ENCODE peak calls at places on chromosome 18, in five cellular contexts. A, O, X, B and F are unnamed samples. For H3K36me3, the result is how much of the 10 kb centered on the place peaks cover.

GRCh38 chr18:49967171-49967570 is 153.8 kb upstream of the ACAA2 start:
- DNase-seq in B (no peak), O (no peak), X (no peak), A (no peak), F (no peak)

GRCh38 chr18:67300498-67300897 is 216.0 kb downstream of the DSEL start:
- DNase-seq in X (no peak), A (no peak), B (no peak), O (peak), F (no peak)

GRCh38 chr18:21179590-21180220 is 62.3 kb upstream of the GREB1L start:
- DNase-seq in A (no peak), O (peak), B (no peak), X (peak), F (peak)

GRCh38 chr18:54251606-54252400 is 17.5 kb upstream of the POLI start:
- DNase-seq in X (no peak), A (no peak), O (no peak), B (no peak), F (no peak)

GRCh38 chr18:8602040-8602439 is 7.2 kb upstream of the RAB12 start:
- DNase-seq in O (no peak), B (no peak), X (no peak), A (no peak), F (no peak)

GRCh38 chr18:23593720-23594119 is 7.4 kb upstream of the NPC1 start:
- DNase-seq in B (no peak), A (no peak), O (no peak), X (no peak), F (no peak)

GRCh38 chr18:7116001-7116831 is 1.4 kb downstream of the LAMA1 start:
- DNase-seq in A (no peak), O (no peak), X (peak), B (no peak), F (no peak)

GRCh38 chr18:1668284-1668683 is 763.6 kb downstream of the ADCYAP1 start:
- DNase-seq in B (no peak), A (no peak), O (no peak), X (no peak), F (no peak)

GRCh38 chr18:3710712-3711269 is 260.8 kb downstream of the TGIF1 start:
- DNase-seq in O (peak), X (peak), B (peak), A (peak), F (peak)

GRCh38 chr18:60910534-60910933 is 422.7 kb upstream of the CDH20 start:
- DNase-seq in O (no peak), X (peak), B (no peak), A (no peak), F (no peak)

GRCh38 chr18:48934708-48935432 is 15.9 kb downstream of the SMAD7 start:
- DNase-seq in X (peak), A (peak), B (peak), O (peak), F (no peak)

GRCh38 chr18:42883177-42883576 is 232.3 kb downstream of the RIT2 start:
- DNase-seq in X (no peak), B (no peak), A (no peak), O (no peak), F (no peak)

GRCh38 chr18:21490745-21491144 is 109.8 kb downstream of the ESCO1 start:
- DNase-seq in B (no peak), O (no peak), A (no peak), X (no peak), F (no peak)

GRCh38 chr18:43590182-43590903 is 313.1 kb upstream of the SYT4 start:
- DNase-seq in B (peak), A (peak), X (no peak), O (no peak), F (no peak)

GRCh38 chr18:55086931-55087330 is 127.7 kb upstream of the CCDC68 start:
- DNase-seq in A (no peak), O (no peak), B (no peak), X (no peak), F (no peak)

GRCh38 chr18:41744664-41745063 is 210.4 kb upstream of the PIK3C3 start:
- DNase-seq in O (no peak), B (no peak), X (no peak), A (no peak), F (no peak)

GRCh38 chr18:75654928-75655745 is 227.6 kb upstream of the SMIM21 start:
- DNase-seq in A (no peak), X (peak), O (no peak), B (no peak), F (peak)

GRCh38 chr18:77376043-77376732 is 126.5 kb downstream of the GALR1 start:
- DNase-seq in X (peak), O (no peak), A (no peak), B (no peak), F (no peak)

GRCh38 chr18:50051288-50051687 is 143.7 kb downstream of the MYO5B start:
- DNase-seq in X (no peak), A (no peak), B (no peak), O (no peak), F (no peak)

GRCh38 chr18:34158881-34159690 is 65.6 kb downstream of the NOL4 start:
- DNase-seq in A (peak), O (no peak), B (peak), X (peak), F (peak)

GRCh38 chr18:53991202-53991601 is 233.3 kb downstream of the MBD2 start:
- DNase-seq in O (no peak), X (no peak), A (no peak), B (no peak), F (no peak)

GRCh38 chr18:31317860-31318259 is at the start of gene DSG1:
- DNase-seq in O (no peak), X (no peak), A (no peak), B (no peak), F (no peak)
- H3K36me3 ChIP-seq in O (under half), X (under half), A (under half), B (under half), F (under half)

GRCh38 chr18:13726228-13726971 is at the start of the genes FAM210A and RNMT:
- DNase-seq in B (peak), O (peak), X (peak), A (peak), F (peak)
- H3K36me3 ChIP-seq in B (under half), O (under half), X (under half), A (under half), F (under half)

DNA sequence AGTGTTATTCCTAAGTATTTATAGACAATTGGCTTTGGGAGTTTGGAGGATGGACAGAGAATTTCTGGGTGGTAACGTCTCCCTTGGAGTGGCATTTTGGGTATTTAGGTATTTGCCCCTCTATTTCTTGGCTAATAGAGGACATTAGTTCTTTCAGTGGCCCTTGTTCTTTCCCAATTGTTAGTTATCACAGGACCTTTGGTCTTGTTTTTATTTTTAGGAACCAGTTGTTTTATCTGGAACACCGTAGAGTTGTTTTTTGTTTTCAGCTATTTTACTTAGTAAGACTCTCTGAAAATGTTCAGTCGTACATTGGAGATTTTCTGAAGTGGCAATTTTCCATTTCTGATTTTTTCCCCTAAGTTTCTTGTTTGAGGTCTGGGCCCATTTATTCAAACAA is 40.5 kb upstream of the TNFRSF11A start:
- DNase-seq in A (no peak), B (no peak), X (no peak), O (no peak), F (no peak)
- H3K36me3 ChIP-seq in A (under half), B (under half), X (under half), O (under half), F (under half)

GRCh38 chr18:63342206-63342605 is 22.6 kb upstream of the BCL2 start:
- DNase-seq in O (peak), B (no peak), X (peak), A (no peak), F (peak)

GRCh38 chr18:63346031-63346430 is 21.0 kb downstream of the KDSR start:
- DNase-seq in A (no peak), X (peak), B (no peak), O (no peak), F (peak)

GRCh38 chr18:63344918-63345317 is 22.1 kb downstream of the KDSR start:
- DNase-seq in B (no peak), X (no peak), A (no peak), O (no peak), F (no peak)

GRCh38 chr18:63346471-63347183 is 20.4 kb downstream of the KDSR start:
- DNase-seq in X (peak), A (no peak), O (no peak), B (no peak), F (no peak)

DNA sequence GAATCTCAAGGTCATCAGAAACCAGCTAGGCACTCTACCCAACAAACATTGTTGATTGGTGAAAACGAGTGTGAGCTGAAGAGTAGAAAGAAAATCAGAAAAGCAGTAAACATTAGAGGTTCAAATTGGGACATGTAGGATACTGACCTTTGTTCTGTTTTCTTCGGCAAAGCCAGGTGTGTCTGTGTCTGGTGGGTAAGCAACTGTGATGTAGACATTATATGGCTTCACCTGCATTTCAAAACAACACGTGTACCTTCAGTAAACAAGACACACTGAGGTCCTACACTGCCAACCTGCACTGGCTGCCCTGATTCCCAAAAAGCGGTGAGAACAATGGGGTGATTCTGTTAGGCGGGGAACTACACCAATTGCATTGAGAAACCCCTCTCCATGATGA is 22.7 kb downstream of the KDSR start:
- DNase-seq in X (no peak), B (no peak), O (no peak), A (no peak), F (no peak)
- H3K36me3 ChIP-seq in X (under half), B (half or more), O (under half), A (half or more), F (under half)

DNA sequence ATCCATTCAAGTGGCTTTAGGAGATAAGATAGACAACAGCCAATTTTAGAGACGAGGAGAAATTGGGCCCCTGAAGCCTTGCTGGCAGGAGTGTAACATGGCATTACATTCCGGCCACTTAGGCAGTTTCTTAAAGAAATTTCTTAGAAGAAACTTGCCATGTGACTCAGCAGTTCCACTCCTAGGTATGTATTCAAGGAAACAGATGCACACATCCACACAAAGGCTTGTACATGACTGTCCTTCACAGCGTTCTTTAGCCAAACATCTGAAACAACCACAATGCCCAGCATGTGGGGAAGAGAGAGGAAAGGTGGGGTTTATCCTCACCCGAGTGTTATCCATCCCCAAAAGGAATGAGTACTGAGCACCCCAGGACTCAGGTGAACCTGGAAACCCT is 107.1 kb downstream of the NFATC1 start:
- DNase-seq in A (peak), B (no peak), X (no peak), O (no peak), F (no peak)
- H3K36me3 ChIP-seq in A (under half), B (under half), X (under half), O (under half), F (under half)

GRCh38 chr18:45865466-45865865 is 40.0 kb downstream of the SIGLEC15 start:
- DNase-seq in B (no peak), X (no peak), O (no peak), A (no peak), F (no peak)
- H3K36me3 ChIP-seq in B (half or more), X (under half), O (under half), A (half or more), F (under half)

GRCh38 chr18:26819046-26819445 is 46.5 kb downstream of the AQP4 start:
- DNase-seq in A (no peak), O (no peak), B (no peak), X (no peak), F (no peak)
- H3K36me3 ChIP-seq in A (under half), O (under half), B (under half), X (under half), F (under half)

GRCh38 chr18:28007841-28008240 is 169.1 kb downstream of the CDH2 start:
- DNase-seq in B (no peak), X (no peak), A (no peak), O (no peak), F (no peak)
- H3K36me3 ChIP-seq in B (under half), X (under half), A (under half), O (under half), F (under half)

DNA sequence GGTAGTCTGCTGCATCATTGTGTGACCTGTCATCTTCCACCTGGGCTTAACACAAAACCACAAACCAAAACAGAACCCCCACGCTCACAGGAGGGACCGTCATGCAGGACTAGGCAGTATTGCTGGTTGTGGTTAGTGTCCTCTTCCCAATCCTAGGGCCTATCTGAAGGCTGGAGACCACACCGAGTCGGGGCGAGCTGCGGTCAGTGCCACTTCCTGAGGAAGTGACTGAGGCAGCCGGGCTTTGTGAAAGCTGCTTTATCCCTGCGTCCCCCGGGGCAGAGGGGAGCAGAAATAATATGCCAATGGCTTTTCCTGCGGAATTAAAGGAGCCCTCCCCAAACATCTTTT is 22.9 kb downstream of the ZNF532 start:
- DNase-seq in A (peak), X (peak), B (peak), O (peak), F (peak)
- H3K36me3 ChIP-seq in A (under half), X (under half), B (under half), O (under half), F (under half)

DNA sequence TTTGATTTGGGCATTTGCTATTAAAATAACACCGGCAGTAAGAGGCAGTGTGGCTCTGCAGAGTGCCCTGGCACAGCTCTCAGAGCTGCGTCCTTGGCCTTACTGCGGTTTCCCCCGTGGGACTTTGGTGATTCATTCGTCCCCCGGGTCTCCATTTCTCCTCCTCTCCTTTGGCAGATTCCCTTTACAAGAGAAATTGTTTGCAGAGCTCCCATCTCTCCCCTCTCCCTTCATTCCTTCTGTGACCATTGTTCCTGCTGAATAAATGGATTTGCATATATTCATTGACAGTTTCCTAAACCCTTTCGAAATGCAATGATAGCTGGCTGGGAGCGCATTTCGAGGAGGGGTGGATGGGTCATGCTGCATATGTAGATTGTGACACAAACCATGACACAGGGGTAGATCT is 187.5 kb downstream of the VAPA start:
- DNase-seq in O (no peak), X (peak), B (no peak), A (peak), F (no peak)
- H3K36me3 ChIP-seq in O (under half), X (under half), B (under half), A (under half), F (under half)